ENCODE peak calls at places on chromosomes 1 and 21, in eight cellular contexts. L, I, A, B, T, M, N and K are unnamed samples.
A peak's percentile ranks its signal among the peaks of the same experiment; 100 is the strongest.

GRCh38 chr1:64536836-64537490 is 67.0 kb downstream of the CACHD1 start:
- DNase-seq in L (no peak), I (no peak), A (no peak), B (no peak), T (no peak), M (peak; percentile 25), N (no peak), K (no peak)

GRCh38 chr1:236172041-236172579 is 29.8 kb downstream of the GPR137B start:
- DNase-seq in L (no peak), I (no peak), A (no peak), B (no peak), T (peak; percentile 20), M (no peak), N (no peak), K (no peak)

GRCh38 chr1:155208406-155208655 is 164 bp upstream of the MTX1 start:
- DNase-seq in L (no peak), I (no peak), A (no peak), B (no peak), T (no peak), M (no peak), N (no peak), K (no peak)

GRCh38 chr21:42002421-42002958 is 7.7 kb downstream of the ZBTB21 start:
- DNase-seq in L (no peak), I (peak; percentile 91), A (no peak), B (peak; percentile 68), T (peak; percentile 83), M (no peak), N (no peak), K (peak; percentile 52)

GRCh38 chr21:15552914-15553491 is 176.8 kb upstream of the USP25 start:
- DNase-seq in L (no peak), I (peak; percentile 14), A (no peak), B (peak; percentile 46), T (peak; percentile 35), M (no peak), N (no peak), K (peak; percentile 15)

GRCh38 chr1:101237229-101237837 is 514 bp downstream of the S1PR1 start:
- DNase-seq in L (no peak), I (peak; percentile 72), A (no peak), B (peak; percentile 79), T (peak; percentile 40), M (peak; percentile 49), N (peak; percentile 20), K (peak; percentile 25)

GRCh38 chr1:47963568-47963973 is 33.6 kb downstream of the TRABD2B start:
- DNase-seq in L (peak; percentile 76), I (no peak), A (peak; percentile 9), B (no peak), T (no peak), M (no peak), N (no peak), K (no peak)

GRCh38 chr21:32921632-32922230 is 104.0 kb upstream of the OLIG2 start:
- DNase-seq in L (peak; percentile 62), I (no peak), A (no peak), B (no peak), T (no peak), M (peak; percentile 72), N (peak; percentile 32), K (no peak)

GRCh38 chr21:43740497-43741156 is 21.7 kb downstream of the PDXK start:
- DNase-seq in L (peak; percentile 76), I (no peak), A (no peak), B (peak; percentile 72), T (peak; percentile 66), M (peak; percentile 63), N (no peak), K (peak; percentile 79)